ENCODE peak calls at places on chromosome 20, in ten cellular contexts. One of them, this sample, is unnamed.

GRCh38 chr20:50315811-50316551 is 125.4 kb downstream of the CEBPB start:
- DNase-seq in RPMI7951: no peak
- DNase-seq in stimulated activated CD4-positive, alpha-beta T cell treated with anti-CD3 and anti-CD28 coated beads, TNF-alpha, amount 100 ng/mL, for 24 hours: no peak
- DNase-seq in NCI-H524: no peak
- DNase-seq in stomach: no peak
- DNase-seq in HFFc6: no peak
- DNase-seq in left lung: no peak
- DNase-seq in iPS-NIHi11: no peak
- DNase-seq in posterior vena cava: no peak
- DNase-seq in upper lobe of right lung: no peak
- DNase-seq in this sample: no peak

GRCh38 chr20:4483481-4483880 is 238.2 kb upstream of the PRND start:
- DNase-seq in RPMI7951: peak
- DNase-seq in stimulated activated CD4-positive, alpha-beta T cell treated with anti-CD3 and anti-CD28 coated beads, TNF-alpha, amount 100 ng/mL, for 24 hours: no peak
- DNase-seq in NCI-H524: no peak
- DNase-seq in stomach: no peak
- DNase-seq in HFFc6: peak
- DNase-seq in left lung: no peak
- DNase-seq in iPS-NIHi11: no peak
- DNase-seq in posterior vena cava: no peak
- DNase-seq in upper lobe of right lung: no peak
- DNase-seq in this sample: no peak

GRCh38 chr20:53201588-53201987 is 229.4 kb downstream of the TSHZ2 start:
- DNase-seq in RPMI7951: no peak
- DNase-seq in stimulated activated CD4-positive, alpha-beta T cell treated with anti-CD3 and anti-CD28 coated beads, TNF-alpha, amount 100 ng/mL, for 24 hours: no peak
- DNase-seq in NCI-H524: no peak
- DNase-seq in stomach: no peak
- DNase-seq in HFFc6: no peak
- DNase-seq in left lung: no peak
- DNase-seq in iPS-NIHi11: no peak
- DNase-seq in posterior vena cava: no peak
- DNase-seq in upper lobe of right lung: no peak
- DNase-seq in this sample: no peak

GRCh38 chr20:42531675-42531985 is 658.1 kb downstream of the PTPRT start:
- DNase-seq in RPMI7951: no peak
- DNase-seq in stimulated activated CD4-positive, alpha-beta T cell treated with anti-CD3 and anti-CD28 coated beads, TNF-alpha, amount 100 ng/mL, for 24 hours: no peak
- DNase-seq in NCI-H524: no peak
- DNase-seq in stomach: no peak
- DNase-seq in HFFc6: no peak
- DNase-seq in left lung: no peak
- DNase-seq in iPS-NIHi11: no peak
- DNase-seq in posterior vena cava: no peak
- DNase-seq in upper lobe of right lung: no peak
- DNase-seq in this sample: no peak

GRCh38 chr20:44409132-44409600 is 53.7 kb downstream of the HNF4A start:
- DNase-seq in RPMI7951: peak
- DNase-seq in stimulated activated CD4-positive, alpha-beta T cell treated with anti-CD3 and anti-CD28 coated beads, TNF-alpha, amount 100 ng/mL, for 24 hours: no peak
- DNase-seq in NCI-H524: no peak
- DNase-seq in stomach: no peak
- DNase-seq in HFFc6: peak
- DNase-seq in left lung: no peak
- DNase-seq in iPS-NIHi11: no peak
- DNase-seq in posterior vena cava: no peak
- DNase-seq in upper lobe of right lung: no peak
- DNase-seq in this sample: no peak

GRCh38 chr20:48846516-48847492 is 19.0 kb upstream of the PREX1 start:
- DNase-seq in RPMI7951: no peak
- DNase-seq in stimulated activated CD4-positive, alpha-beta T cell treated with anti-CD3 and anti-CD28 coated beads, TNF-alpha, amount 100 ng/mL, for 24 hours: peak
- DNase-seq in NCI-H524: no peak
- DNase-seq in stomach: no peak
- DNase-seq in HFFc6: no peak
- DNase-seq in left lung: no peak
- DNase-seq in iPS-NIHi11: peak
- DNase-seq in posterior vena cava: no peak
- DNase-seq in upper lobe of right lung: no peak
- DNase-seq in this sample: no peak

GRCh38 chr20:35394271-35394670 is 17.5 kb downstream of the UQCC1 start:
- DNase-seq in RPMI7951: no peak
- DNase-seq in stimulated activated CD4-positive, alpha-beta T cell treated with anti-CD3 and anti-CD28 coated beads, TNF-alpha, amount 100 ng/mL, for 24 hours: no peak
- DNase-seq in NCI-H524: no peak
- DNase-seq in stomach: no peak
- DNase-seq in HFFc6: no peak
- DNase-seq in left lung: no peak
- DNase-seq in iPS-NIHi11: no peak
- DNase-seq in posterior vena cava: no peak
- DNase-seq in upper lobe of right lung: no peak
- DNase-seq in this sample: no peak

GRCh38 chr20:17059465-17059864 is 167.4 kb upstream of the PCSK2 start:
- DNase-seq in RPMI7951: peak
- DNase-seq in stimulated activated CD4-positive, alpha-beta T cell treated with anti-CD3 and anti-CD28 coated beads, TNF-alpha, amount 100 ng/mL, for 24 hours: no peak
- DNase-seq in NCI-H524: no peak
- DNase-seq in stomach: no peak
- DNase-seq in HFFc6: no peak
- DNase-seq in left lung: no peak
- DNase-seq in iPS-NIHi11: no peak
- DNase-seq in posterior vena cava: no peak
- DNase-seq in upper lobe of right lung: no peak
- DNase-seq in this sample: no peak

GRCh38 chr20:21099653-21100589 is 6.2 kb downstream of the LINC00237 start:
- DNase-seq in RPMI7951: no peak
- DNase-seq in stimulated activated CD4-positive, alpha-beta T cell treated with anti-CD3 and anti-CD28 coated beads, TNF-alpha, amount 100 ng/mL, for 24 hours: peak
- DNase-seq in NCI-H524: peak
- DNase-seq in stomach: peak
- DNase-seq in HFFc6: no peak
- DNase-seq in left lung: peak
- DNase-seq in iPS-NIHi11: no peak
- DNase-seq in posterior vena cava: peak
- DNase-seq in upper lobe of right lung: peak
- DNase-seq in this sample: no peak

This sample was measured in NCI-H1436 treated with DMSO at 0.1 percent for 48 hours.